ENCODE peak calls at places on chromosomes 5 and 9, in eight cellular contexts. S is tibial artery; V is endodermal cell; B is lower lobe of right lung; P is astrocyte; N is thoracic aorta; F is pancreas; T is naive thymus-derived CD4-positive, alpha-beta T cell. E is an unnamed sample. For H3K36me3 and H3K27me3, the result is how much of the 10 kb centered on the place peaks cover.

GRCh38 chr5:160312139-160312959 is at the start of gene CCNJL:
- DNase-seq in S (no peak), V (peak), B (peak), P (peak), N (no peak), F (no peak), T (no peak), E (peak)

GRCh38 chr9:137014776-137015539 is 13.1 kb downstream of the ABCA2 start:
- DNase-seq in S (no peak), V (no peak), B (no peak), P (no peak), N (no peak), F (no peak), T (no peak), E (no peak)

GRCh38 chr5:154593091-154593490 is 115.1 kb upstream of the HAND1 start:
- DNase-seq in S (no peak), V (no peak), B (no peak), P (peak), N (no peak), F (no peak), T (no peak), E (peak)

GRCh38 chr5:116724971-116725370 is 150.3 kb upstream of the SEMA6A start:
- DNase-seq in S (no peak), V (no peak), B (no peak), P (no peak), N (no peak), F (no peak), T (no peak), E (no peak)

GRCh38 chr9:10045598-10045997 is 567.2 kb downstream of the PTPRD start:
- DNase-seq in S (no peak), V (no peak), B (no peak), P (peak), N (no peak), F (no peak), T (no peak), E (no peak)

GRCh38 chr9:134689320-134690181 is 47.9 kb downstream of the COL5A1 start:
- DNase-seq in S (peak), V (peak), B (peak), P (no peak), N (peak), F (peak), T (no peak), E (peak)

GRCh38 chr5:35618297-35618636 is 604 bp downstream of the SPEF2 start:
- DNase-seq in S (no peak), V (no peak), B (no peak), P (no peak), N (no peak), F (no peak), T (no peak), E (no peak)

GRCh38 chr9:20319641-20320337 is 302.5 kb downstream of the MLLT3 start:
- DNase-seq in S (no peak), V (no peak), B (no peak), P (peak), N (no peak), F (no peak), T (peak), E (peak)

GRCh38 chr9:135536166-135536565 is 9.8 kb upstream of the OBP2A start:
- DNase-seq in S (no peak), V (no peak), B (no peak), P (peak), N (no peak), F (no peak), T (no peak), E (no peak)

GRCh38 chr9:32954642-32955041 is 46.8 kb downstream of the APTX start:
- DNase-seq in S (no peak), V (no peak), B (no peak), P (peak), N (no peak), F (peak), T (no peak), E (no peak)

GRCh38 chr9:102244916-102245315 is 506.5 kb upstream of the GRIN3A start:
- DNase-seq in S (no peak), V (no peak), B (no peak), P (no peak), N (no peak), F (no peak), T (no peak), E (no peak)

GRCh38 chr9:33942471-33943083 is 106.1 kb downstream of the UBAP2 start:
- DNase-seq in S (no peak), V (no peak), B (no peak), P (peak), N (no peak), F (no peak), T (no peak), E (no peak)

GRCh38 chr9:72338631-72339030 is 26.4 kb downstream of the ZFAND5 start:
- DNase-seq in S (no peak), V (no peak), B (no peak), P (no peak), N (no peak), F (no peak), T (no peak), E (no peak)

GRCh38 chr5:180075703-180076102 is 4.1 kb upstream of the RNF130 start:
- DNase-seq in S (no peak), V (no peak), B (no peak), P (no peak), N (no peak), F (no peak), T (no peak), E (no peak)

GRCh38 chr9:91889161-91889560 is 60.9 kb downstream of the ROR2 start:
- DNase-seq in S (no peak), V (no peak), B (no peak), P (no peak), N (no peak), F (no peak), T (no peak), E (no peak)

GRCh38 chr5:120874463-120874862 is 410.4 kb downstream of the PRR16 start:
- DNase-seq in S (no peak), V (no peak), B (no peak), P (no peak), N (no peak), F (no peak), T (no peak), E (no peak)

GRCh38 chr5:80128129-80128528 is 93.0 kb downstream of the THBS4 start:
- DNase-seq in S (no peak), V (no peak), B (no peak), P (peak), N (no peak), F (no peak), T (no peak), E (no peak)

GRCh38 chr5:72441861-72442540 is 65.2 kb downstream of the ZNF366 start:
- DNase-seq in S (no peak), V (no peak), B (no peak), P (peak), N (peak), F (no peak), T (no peak), E (peak)

GRCh38 chr5:108421713-108422112 is 39.8 kb upstream of the FBXL17 start:
- DNase-seq in S (no peak), V (no peak), B (no peak), P (no peak), N (no peak), F (no peak), T (no peak), E (no peak)

GRCh38 chr9:116064970-116065369 is 88.6 kb upstream of the PAPPA start:
- DNase-seq in S (no peak), V (no peak), B (no peak), P (no peak), N (no peak), F (no peak), T (no peak), E (no peak)

GRCh38 chr9:84697042-84697441 is 27.5 kb downstream of the NTRK2 start:
- DNase-seq in S (no peak), V (no peak), B (no peak), P (no peak), N (no peak), F (no peak), T (no peak), E (no peak)

GRCh38 chr9:91948423-91949292 is 1.4 kb downstream of the ROR2 start:
- DNase-seq in S (no peak), V (peak), B (peak), P (peak), N (no peak), F (peak), T (no peak), E (peak)

GRCh38 chr5:2904956-2905355 is 153.5 kb upstream of the IRX2 start:
- DNase-seq in S (no peak), V (peak), B (no peak), P (no peak), N (no peak), F (no peak), T (no peak), E (no peak)

GRCh38 chr5:21680196-21680595 is 1172.9 kb downstream of the CDH12 start:
- DNase-seq in S (no peak), V (no peak), B (no peak), P (peak), N (no peak), F (no peak), T (no peak), E (peak)

GRCh38 chr5:112669328-112669963 is 68.2 kb upstream of the APC start:
- DNase-seq in S (no peak), V (no peak), B (no peak), P (no peak), N (no peak), F (no peak), T (no peak), E (no peak)

GRCh38 chr5:34833090-34833489 is 5.9 kb upstream of the TTC23L start:
- DNase-seq in S (no peak), V (no peak), B (no peak), P (no peak), N (no peak), F (no peak), T (no peak), E (no peak)

GRCh38 chr5:170860415-170860814 is 1.4 kb upstream of the RANBP17 start:
- DNase-seq in S (no peak), V (no peak), B (no peak), P (no peak), N (no peak), F (no peak), T (no peak), E (no peak)

GRCh38 chr5:65395526-65396155 is 86.1 kb downstream of the ADAMTS6 start:
- DNase-seq in S (no peak), V (no peak), B (no peak), P (peak), N (no peak), F (no peak), T (no peak), E (no peak)

GRCh38 chr5:43296835-43297234 is 16.4 kb downstream of the HMGCS1 start:
- DNase-seq in S (no peak), V (no peak), B (no peak), P (no peak), N (no peak), F (no peak), T (no peak), E (no peak)

GRCh38 chr5:78920604-78921003 is 64.5 kb downstream of the ARSB start:
- DNase-seq in S (no peak), V (peak), B (no peak), P (peak), N (no peak), F (no peak), T (no peak), E (peak)

GRCh38 chr5:158727771-158728311 is 371.9 kb downstream of the EBF1 start:
- DNase-seq in S (peak), V (no peak), B (no peak), P (no peak), N (no peak), F (peak), T (no peak), E (peak)

GRCh38 chr5:180172447-180173197 is 36.4 kb downstream of the RASGEF1C start:
- DNase-seq in S (no peak), V (no peak), B (no peak), P (no peak), N (no peak), F (no peak), T (no peak), E (no peak)

GRCh38 chr5:168286386-168286785 is 5.1 kb upstream of the WWC1 start:
- DNase-seq in S (no peak), V (peak), B (no peak), P (no peak), N (no peak), F (no peak), T (no peak), E (no peak)

GRCh38 chr5:179679014-179679674 is 1.7 kb downstream of the CBY3 start:
- DNase-seq in S (peak), V (peak), B (peak), P (peak), N (peak), F (peak), T (peak), E (peak)

GRCh38 chr5:76986828-76987526 is 34.1 kb downstream of the CRHBP start:
- DNase-seq in S (no peak), V (peak), B (no peak), P (no peak), N (no peak), F (no peak), T (no peak), E (no peak)

GRCh38 chr5:6489786-6490185 is 41.1 kb downstream of the UBE2QL1 start:
- DNase-seq in S (no peak), V (no peak), B (no peak), P (no peak), N (no peak), F (no peak), T (no peak), E (no peak)

GRCh38 chr5:87120518-87121314 is 147.0 kb upstream of the RASA1 start:
- DNase-seq in S (no peak), V (no peak), B (no peak), P (peak), N (no peak), F (no peak), T (peak), E (peak)

GRCh38 chr5:56759521-56759920 is 55.8 kb upstream of the MAP3K1 start:
- DNase-seq in S (no peak), V (no peak), B (no peak), P (no peak), N (no peak), F (peak), T (no peak), E (no peak)

GRCh38 chr9:744790-745456 is 96.6 kb upstream of the DMRT1 start:
- DNase-seq in S (no peak), V (peak), B (no peak), P (no peak), N (no peak), F (peak), T (no peak), E (peak)
- H3K36me3 ChIP-seq in S (half or more), V (under half), B (half or more), P (under half), N (half or more), F (under half), T (under half), E (half or more)

DNA sequence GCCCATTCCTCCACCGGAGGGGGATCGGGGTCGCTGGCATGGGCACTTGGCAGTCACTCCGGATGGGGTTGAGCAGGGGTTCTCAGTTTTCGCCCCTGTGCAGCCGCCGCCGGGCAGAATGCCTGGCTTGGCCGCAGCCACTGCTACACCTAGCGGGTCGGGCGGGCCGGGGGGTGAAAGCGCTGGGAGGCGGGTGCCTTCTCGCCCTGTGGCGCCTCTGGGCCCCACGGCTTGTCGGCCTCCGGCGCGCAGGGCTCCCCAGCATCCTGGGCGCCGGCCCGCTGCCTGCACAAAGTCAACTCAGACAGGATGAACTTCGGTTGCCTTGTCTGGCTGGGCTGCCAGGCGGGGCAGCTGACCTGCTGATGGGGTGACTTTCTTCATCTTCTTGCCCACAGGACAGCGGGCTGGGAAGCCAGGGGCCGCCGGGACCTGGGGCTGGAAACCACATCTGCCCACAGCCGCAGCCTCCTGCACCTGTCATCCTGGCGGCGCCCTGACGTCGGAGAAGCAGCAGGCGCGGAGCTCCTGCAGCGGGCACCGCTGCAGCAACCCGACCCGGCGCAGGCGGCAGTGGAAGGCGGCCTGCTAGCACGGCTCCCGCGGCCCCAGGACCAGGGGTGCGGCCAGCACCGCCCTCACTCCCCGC is 1.2 kb upstream of the ANKRD18A start:
- DNase-seq in S (no peak), V (peak), B (peak), P (no peak), N (no peak), F (peak), T (peak), E (peak)
- H3K27me3 ChIP-seq in S (under half), V (under half), B (under half), P (under half), N (under half), F (under half), T (under half), E (under half)

GRCh38 chr9:122228191-122228905 is 409 bp downstream of the LHX6 start:
- DNase-seq in S (no peak), V (peak), B (no peak), P (no peak), N (no peak), F (no peak), T (no peak), E (peak)
- H3K4me3 ChIP-seq in S (peak), V (peak), B (peak), P (peak), N (peak), F (peak), T (no peak), E (peak)

GRCh38 chr9:131145245-131145644 is 19.9 kb downstream of the NUP214 start:
- DNase-seq in S (no peak), V (no peak), B (no peak), P (no peak), N (no peak), F (no peak), T (no peak), E (no peak)

GRCh38 chr9:131140550-131140949 is 15.2 kb downstream of the NUP214 start:
- DNase-seq in S (no peak), V (no peak), B (no peak), P (no peak), N (no peak), F (no peak), T (no peak), E (no peak)

GRCh38 chr9:131138676-131139075 is 13.3 kb downstream of the NUP214 start:
- DNase-seq in S (no peak), V (no peak), B (no peak), P (no peak), N (no peak), F (peak), T (no peak), E (no peak)

GRCh38 chr9:131140112-131140511 is 14.7 kb downstream of the NUP214 start:
- DNase-seq in S (no peak), V (no peak), B (no peak), P (no peak), N (no peak), F (no peak), T (no peak), E (no peak)

GRCh38 chr9:131142160-131142559 is 16.8 kb downstream of the NUP214 start:
- DNase-seq in S (no peak), V (no peak), B (no peak), P (no peak), N (no peak), F (no peak), T (no peak), E (no peak)
- H3K36me3 ChIP-seq in S (half or more), V (half or more), B (half or more), P (half or more), N (half or more), F (under half), T (under half), E (half or more)

GRCh38 chr5:524442-525163 is at the start of gene SLC9A3:
- DNase-seq in S (no peak), V (no peak), B (no peak), P (no peak), N (no peak), F (no peak), T (no peak), E (no peak)

GRCh38 chr5:527646-528591 is 3.7 kb upstream of the SLC9A3 start:
- DNase-seq in S (no peak), V (no peak), B (peak), P (no peak), N (no peak), F (no peak), T (no peak), E (no peak)

GRCh38 chr5:525164-525761 is 1.0 kb upstream of the SLC9A3 start:
- DNase-seq in S (no peak), V (no peak), B (peak), P (no peak), N (no peak), F (no peak), T (no peak), E (no peak)

GRCh38 chr5:525916-526315 is 1.7 kb upstream of the SLC9A3 start:
- DNase-seq in S (no peak), V (no peak), B (peak), P (no peak), N (no peak), F (no peak), T (no peak), E (no peak)

GRCh38 chr5:526456-527088 is 2.3 kb upstream of the SLC9A3 start:
- DNase-seq in S (no peak), V (no peak), B (peak), P (no peak), N (no peak), F (no peak), T (no peak), E (no peak)
- H3K27me3 ChIP-seq in S (half or more), V (half or more), B (half or more), P (half or more), N (under half), F (under half), T (under half), E (half or more)

E was measured in MG63.